ENCODE peak calls at places on chromosomes 3 and 15, in nine cellular contexts. H is fibroblast of mammary gland, T is pancreas, A is dorsolateral prefrontal cortex, X is cardiac muscle cell, M is A673, C is A549, V is osteoblast, G is thoracic aorta. K is an unnamed sample.

GRCh38 chr15:65305144-65305758 is 774 bp downstream of the RNU5B-1 start:
- DNase-seq in H (no peak), T (no peak), A (no peak), X (no peak), M (no peak), C (no peak), V (peak; percentile 26), G (no peak), K (no peak)

GRCh38 chr15:93247466-93248121 is 158.6 kb upstream of the RGMA start:
- DNase-seq in H (no peak), T (no peak), A (no peak), X (no peak), M (no peak), C (no peak), V (no peak), G (no peak), K (no peak)

GRCh38 chr3:70753572-70753971 is 441.1 kb upstream of the MDFIC2 start:
- DNase-seq in H (no peak), T (no peak), A (no peak), X (no peak), M (no peak), C (peak; percentile 18), V (no peak), G (no peak), K (no peak)

GRCh38 chr3:38297947-38298711 is 16.0 kb downstream of the SLC22A14 start:
- DNase-seq in H (peak; percentile 43), T (no peak), A (no peak), X (peak; percentile 5), M (peak; percentile 4), C (peak; percentile 28), V (no peak), G (no peak), K (no peak)

GRCh38 chr15:88621789-88622604 is 857 bp downstream of the AEN start:
- DNase-seq in H (peak; percentile 80), T (no peak), A (no peak), X (no peak), M (peak; percentile 43), C (peak; percentile 45), V (peak; percentile 84), G (no peak), K (peak; percentile 51)

GRCh38 chr15:60212536-60212935 is 185.2 kb downstream of the ANXA2 start:
- DNase-seq in H (peak; percentile 31), T (no peak), A (no peak), X (peak; percentile 7), M (peak; percentile 32), C (peak; percentile 20), V (no peak), G (no peak), K (no peak)

GRCh38 chr3:159637895-159638542 is 350.6 kb upstream of the IL12A start:
- DNase-seq in H (peak; percentile 53), T (no peak), A (no peak), X (no peak), M (no peak), C (peak; percentile 60), V (no peak), G (no peak), K (peak; percentile 50)

GRCh38 chr15:91426412-91426811 is 326.4 kb downstream of the SV2B start:
- DNase-seq in H (no peak), T (no peak), A (no peak), X (no peak), M (no peak), C (no peak), V (no peak), G (no peak), K (no peak)

GRCh38 chr15:89664951-89665350 is 9.7 kb upstream of the KIF7 start:
- DNase-seq in H (no peak), T (no peak), A (no peak), X (no peak), M (no peak), C (no peak), V (peak; percentile 92), G (no peak), K (peak; percentile 18)

GRCh38 chr15:89666858-89667705 is 11.8 kb upstream of the KIF7 start:
- DNase-seq in H (no peak), T (no peak), A (no peak), X (no peak), M (no peak), C (no peak), V (peak; percentile 56), G (no peak), K (no peak)

GRCh38 chr15:89667706-89667960 is 11.5 kb downstream of the PLIN1 start:
- DNase-seq in H (no peak), T (no peak), A (no peak), X (no peak), M (no peak), C (no peak), V (no peak), G (no peak), K (no peak)

GRCh38 chr15:89665449-89666146 is 10.3 kb upstream of the KIF7 start:
- DNase-seq in H (peak; percentile 57), T (peak; percentile 54), A (no peak), X (peak; percentile 73), M (peak; percentile 13), C (peak; percentile 50), V (peak; percentile 97), G (no peak), K (peak; percentile 68)

DNA sequence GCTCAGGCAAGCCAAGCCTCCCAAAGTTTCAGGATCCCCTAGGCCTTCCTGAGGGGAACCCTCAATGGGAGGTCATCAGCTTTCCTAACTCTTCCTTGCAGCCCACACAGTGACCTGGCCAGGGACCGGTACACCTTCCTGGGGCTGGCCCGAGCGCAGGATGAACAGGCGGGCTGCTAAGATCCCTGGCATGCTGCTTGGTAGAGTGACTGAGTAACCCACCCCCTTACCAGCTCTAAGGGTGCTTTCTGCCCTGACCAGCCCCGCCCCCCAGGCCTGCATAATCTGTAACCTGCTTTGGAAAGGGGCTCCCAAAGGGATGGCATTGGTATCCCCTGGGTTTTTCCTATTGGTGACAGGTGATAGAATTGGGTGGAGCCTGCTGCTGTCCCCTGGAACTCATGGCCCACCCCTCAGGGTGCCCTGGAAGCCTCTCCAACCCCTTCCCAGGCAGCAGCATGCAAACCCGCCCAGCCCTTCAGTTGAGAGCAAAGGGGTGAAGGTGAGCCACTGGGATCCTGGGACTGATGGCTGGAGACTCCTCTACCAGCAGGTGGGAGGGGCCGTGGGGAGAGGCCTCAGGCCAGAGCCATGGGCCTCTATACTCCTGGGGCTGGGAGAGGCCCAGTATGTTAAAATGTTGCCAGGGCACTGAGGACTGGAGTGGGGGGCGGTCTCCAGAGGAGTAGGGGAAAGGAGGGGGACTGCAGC is 11.0 kb upstream of the KIF7 start:
- DNase-seq in H (no peak), T (no peak), A (no peak), X (no peak), M (no peak), C (no peak), V (peak; percentile 77), G (no peak), K (no peak)
- H3K4me3 ChIP-seq in H (peak overlapping the region; percentile 8), T (no peak overlapping the region), A (peak overlapping the region; percentile 62), X (no peak overlapping the region), M (peak overlapping the region; percentile 35), C (no peak overlapping the region), V (peak overlapping the region; percentile 63), G (peak overlapping the region; percentile 65), K (peak overlapping the region; percentile 2)

DNA sequence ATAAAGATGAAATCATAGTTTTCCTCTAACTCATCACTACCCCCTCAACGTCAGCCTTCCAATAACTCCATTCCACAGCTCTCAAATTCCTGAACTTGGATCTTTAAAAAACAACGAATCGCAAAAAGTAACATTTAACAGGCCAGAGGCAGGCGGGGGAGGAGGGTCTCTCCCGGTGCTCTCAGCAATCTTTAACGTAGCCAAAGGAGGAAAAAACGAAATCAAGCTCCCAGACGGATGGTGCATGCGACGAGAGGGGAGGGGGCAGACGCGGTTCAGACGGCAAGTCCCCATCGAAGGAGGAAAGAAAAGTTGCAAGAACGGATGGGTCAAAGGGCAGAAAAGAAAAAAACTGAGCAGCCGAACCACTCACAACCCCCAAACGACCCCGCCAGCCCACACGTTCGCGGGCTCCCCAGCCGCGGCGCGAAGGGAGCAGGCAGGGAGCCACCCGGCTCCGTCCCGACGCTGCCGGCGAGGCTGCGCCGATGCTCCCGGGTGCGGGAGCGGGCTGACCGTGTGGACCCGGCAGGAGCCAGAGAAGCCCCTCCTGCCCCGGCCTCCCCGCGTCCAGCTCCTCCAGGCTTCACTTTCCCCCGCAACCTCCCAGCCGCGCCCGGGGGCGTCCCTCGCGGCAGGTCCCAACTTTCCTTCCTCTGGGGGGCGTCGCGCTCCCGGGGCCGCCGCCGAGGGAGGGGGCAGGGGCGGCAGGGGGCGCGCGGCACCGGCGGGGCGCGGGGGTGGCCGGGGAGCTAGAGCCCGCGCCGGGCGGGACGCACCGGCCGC is 661 bp downstream of the PEAK1 start:
- DNase-seq in H (peak; percentile 46), T (peak; percentile 65), A (peak; percentile 55), X (peak; percentile 53), M (peak; percentile 47), C (peak; percentile 31), V (peak; percentile 82), G (no peak), K (peak; percentile 46)
- TF ChIP-seq CTCF in H (no peak), T (no peak), A (peak; percentile 13), X (peak; percentile 21), M (peak; percentile 35), C (peak; percentile 64), V (no peak), G (no peak), K (no peak)

GRCh38 chr15:58478579-58478978 is 46.8 kb downstream of the LIPC start:
- DNase-seq in H (no peak), T (no peak), A (no peak), X (no peak), M (no peak), C (no peak), V (no peak), G (no peak), K (no peak)

GRCh38 chr15:58474741-58475323 is 43.0 kb downstream of the LIPC start:
- DNase-seq in H (no peak), T (no peak), A (no peak), X (no peak), M (no peak), C (no peak), V (no peak), G (no peak), K (no peak)

GRCh38 chr15:58476525-58477162 is 44.9 kb downstream of the LIPC start:
- DNase-seq in H (no peak), T (no peak), A (no peak), X (no peak), M (no peak), C (no peak), V (no peak), G (no peak), K (no peak)

GRCh38 chr15:58475573-58476524 is 44.1 kb downstream of the LIPC start:
- DNase-seq in H (peak; percentile 58), T (no peak), A (no peak), X (peak; percentile 75), M (peak; percentile 92), C (no peak), V (no peak), G (no peak), K (peak; percentile 82)

DNA sequence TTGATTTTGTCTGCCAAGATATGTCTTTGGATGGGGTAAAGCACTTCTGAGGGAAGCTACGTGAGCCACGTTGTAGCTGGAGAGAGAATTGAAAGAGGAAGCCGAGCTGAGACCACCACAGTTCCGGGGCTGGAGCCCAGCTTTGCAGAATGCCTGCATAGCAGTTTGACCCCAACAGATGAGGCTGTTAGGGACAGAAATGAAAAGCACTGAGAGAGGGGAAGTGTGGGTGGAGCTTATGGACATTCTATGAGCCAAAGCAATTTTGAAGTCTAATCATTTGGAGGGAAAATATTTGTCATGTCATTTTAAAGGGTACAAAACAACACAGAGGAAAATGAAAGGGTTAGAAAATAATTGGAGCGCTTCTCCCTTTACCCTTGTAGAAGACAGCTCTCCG is 45.4 kb downstream of the LIPC start:
- DNase-seq in H (no peak), T (no peak), A (no peak), X (no peak), M (peak; percentile 20), C (no peak), V (no peak), G (no peak), K (no peak)
- H3K4me3 ChIP-seq in H (no peak overlapping the region), T (no peak overlapping the region), A (no peak overlapping the region), X (no peak overlapping the region), M (no peak overlapping the region), C (no peak overlapping the region), V (no peak overlapping the region), G (no peak overlapping the region), K (no peak overlapping the region)

DNA sequence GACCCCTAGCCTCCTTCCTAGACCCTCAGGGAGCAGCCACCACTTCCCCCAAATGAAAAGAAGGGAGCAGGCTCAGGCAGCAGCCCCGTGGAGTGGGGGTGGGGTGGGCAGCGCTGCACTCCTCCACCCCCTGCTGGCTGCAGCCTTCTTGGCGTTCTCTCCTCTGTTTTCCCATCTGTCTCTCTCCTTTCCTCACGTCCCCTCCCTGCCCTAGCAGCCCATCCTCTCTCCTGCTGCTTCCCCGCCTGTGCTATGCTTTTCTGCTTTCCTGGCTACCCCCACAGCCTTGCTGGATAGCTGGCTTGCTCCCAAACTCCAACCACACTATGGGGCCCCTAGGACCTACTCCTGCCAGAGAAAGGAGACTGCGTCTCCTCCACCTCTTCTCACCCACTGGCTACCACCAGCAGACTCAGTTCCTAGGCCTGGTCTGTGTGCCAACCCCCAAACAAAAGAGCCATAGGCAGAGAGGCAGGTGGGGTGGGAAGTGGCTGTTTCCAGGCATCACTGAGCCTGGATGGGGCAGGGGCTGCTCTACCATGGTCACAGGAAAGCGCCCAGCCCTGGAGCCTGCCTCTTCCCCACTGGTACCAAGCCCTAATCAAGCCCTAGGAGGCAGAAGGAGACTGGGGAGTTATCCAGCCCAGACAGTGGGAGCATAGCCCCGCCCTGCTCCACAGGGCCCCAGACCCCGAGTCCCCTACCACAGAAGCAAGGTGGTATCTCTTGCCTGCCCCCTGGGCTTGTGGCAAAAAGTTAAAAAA is 3.4 kb upstream of the DISP2 start:
- DNase-seq in H (peak; percentile 36), T (no peak), A (peak; percentile 74), X (peak; percentile 87), M (peak; percentile 73), C (no peak), V (peak; percentile 98), G (no peak), K (no peak)
- TF ChIP-seq CTCF in H (peak; percentile 63), T (no peak), A (peak; percentile 23), X (peak; percentile 76), M (peak; percentile 46), C (no peak), V (peak; percentile 69), G (peak; percentile 36), K (peak; percentile 77)

K was measured in cardiac fibroblast.